ENCODE peak calls at places on chromosome 10, in five cellular contexts. X is CMK; D is mesendoderm; V is CD4-positive, CD25-positive, alpha-beta regulatory T cell; G is NK-92 treated with Interleukin-12 subunit alpha and Interleukin-12 subunit beta, amount 100 ng/mL, for 24 hours. O is an unnamed sample.

GRCh38 chr10:125296598-125296997 is 136.2 kb upstream of the CTBP2 start:
- DNase-seq in D (no peak), G (no peak), V (no peak), X (no peak), O (no peak)

GRCh38 chr10:78281627-78282026 is 248.0 kb downstream of the RPS24 start:
- DNase-seq in V (no peak), D (no peak), G (no peak), X (no peak), O (no peak)

GRCh38 chr10:131244836-131245235 is 66.7 kb downstream of the TCERG1L start:
- DNase-seq in X (no peak), V (no peak), G (no peak), D (no peak), O (no peak)

GRCh38 chr10:33507662-33508425 is 173.4 kb upstream of the NRP1 start:
- DNase-seq in G (no peak), X (no peak), D (no peak), V (no peak), O (no peak)

GRCh38 chr10:132628966-132629900 is 91.6 kb downstream of the INPP5A start:
- DNase-seq in X (no peak), D (no peak), V (no peak), G (no peak), O (no peak)

GRCh38 chr10:25875555-25876165 is 58.4 kb upstream of the MYO3A start:
- DNase-seq in X (peak; percentile 41), D (peak; percentile 87), G (peak; percentile 1), V (peak; percentile 30), O (peak; percentile 12)

GRCh38 chr10:127450644-127451043 is 98.5 kb upstream of the NPS start:
- DNase-seq in D (no peak), X (no peak), G (no peak), V (no peak), O (no peak)

GRCh38 chr10:94115725-94116124 is 122.0 kb downstream of the PLCE1 start:
- DNase-seq in V (no peak), G (no peak), X (no peak), D (peak; percentile 60), O (no peak)

GRCh38 chr10:74880041-74880440 is 53.6 kb downstream of the KAT6B start:
- DNase-seq in X (no peak), D (no peak), G (no peak), V (no peak), O (no peak)

GRCh38 chr10:34080485-34081346 is 734.4 kb downstream of the PARD3 start:
- DNase-seq in X (no peak), D (no peak), V (no peak), G (no peak), O (no peak)

GRCh38 chr10:114172776-114173555 is 1.0 kb downstream of the CCDC186 start:
- DNase-seq in X (no peak), D (no peak), V (no peak), G (no peak), O (no peak)

GRCh38 chr10:16470747-16471146 is 33.9 kb downstream of the PTER start:
- DNase-seq in G (no peak), X (peak; percentile 59), V (no peak), D (no peak), O (peak; percentile 64)

GRCh38 chr10:72409167-72409566 is 54.4 kb upstream of the DNAJB12 start:
- DNase-seq in G (no peak), V (no peak), X (no peak), D (no peak), O (no peak)

GRCh38 chr10:68424454-68425014 is 17.5 kb upstream of the RUFY2 start:
- DNase-seq in D (no peak), G (no peak), V (no peak), X (no peak), O (no peak)

GRCh38 chr10:89369142-89370105 is 8.4 kb upstream of the IFIT1B start:
- DNase-seq in V (peak; percentile 17), X (no peak), G (no peak), D (peak; percentile 53), O (no peak)

GRCh38 chr10:90413196-90413595 is 444.6 kb downstream of the HTR7 start:
- DNase-seq in X (no peak), G (no peak), D (no peak), V (no peak), O (no peak)

GRCh38 chr10:3140280-3140679 is 32.3 kb downstream of the PITRM1 start:
- DNase-seq in X (no peak), V (no peak), G (no peak), D (no peak), O (no peak)

GRCh38 chr10:24255907-24256306 is 47.0 kb downstream of the KIAA1217 start:
- DNase-seq in G (no peak), V (no peak), X (no peak), D (peak; percentile 40), O (no peak)

GRCh38 chr10:22464966-22465627 is 119.8 kb downstream of the SPAG6 start:
- DNase-seq in X (no peak), D (no peak), V (no peak), G (no peak), O (no peak)

GRCh38 chr10:91604936-91605534 is 27.8 kb downstream of the PPP1R3C start:
- DNase-seq in G (no peak), X (no peak), D (no peak), V (no peak), O (no peak)

GRCh38 chr10:52923520-52923919 is 150.9 kb upstream of the MBL2 start:
- DNase-seq in D (peak; percentile 65), X (no peak), V (no peak), G (no peak), O (no peak)

GRCh38 chr10:3433988-3434387 is 261.4 kb upstream of the PITRM1 start:
- DNase-seq in G (no peak), D (no peak), X (no peak), V (no peak), O (no peak)

GRCh38 chr10:44045020-44045419 is 339.9 kb downstream of the CXCL12 start:
- DNase-seq in X (no peak), D (no peak), V (no peak), G (no peak), O (no peak)

GRCh38 chr10:31204090-31204489 is 114.9 kb upstream of the ZEB1 start:
- DNase-seq in V (no peak), G (no peak), D (no peak), X (no peak), O (no peak)

GRCh38 chr10:90579602-90580242 is 278.1 kb downstream of the HTR7 start:
- DNase-seq in G (no peak), X (no peak), D (peak; percentile 82), V (no peak), O (no peak)

GRCh38 chr10:74786126-74786525 is 40.3 kb upstream of the KAT6B start:
- DNase-seq in G (no peak), V (no peak), D (no peak), X (no peak), O (no peak)

GRCh38 chr10:48477181-48477580 is 127.7 kb downstream of the ARHGAP22 start:
- DNase-seq in G (no peak), X (no peak), V (no peak), D (no peak), O (no peak)

GRCh38 chr10:70302292-70302691 is 18.5 kb upstream of the NPFFR1 start:
- DNase-seq in D (no peak), G (no peak), V (no peak), X (no peak), O (no peak)

GRCh38 chr10:69662173-69662685 is 32.2 kb downstream of the FAM241B start:
- DNase-seq in D (no peak), G (no peak), V (no peak), X (no peak), O (no peak)

GRCh38 chr10:58157076-58157766 is 110.5 kb downstream of the IPMK start:
- DNase-seq in G (no peak), X (no peak), V (no peak), D (no peak), O (no peak)

GRCh38 chr10:113294868-113295267 is 258.0 kb upstream of the HABP2 start:
- DNase-seq in D (no peak), V (no peak), G (no peak), X (no peak), O (no peak)

GRCh38 chr10:110226926-110227641 is 19.7 kb downstream of the MXI1 start:
- DNase-seq in G (no peak), D (peak; percentile 59), X (peak; percentile 62), V (peak; percentile 76), O (peak; percentile 42)

GRCh38 chr10:61701055-61701705 is 38.5 kb downstream of the CABCOCO1 start:
- DNase-seq in V (no peak), X (no peak), G (no peak), D (no peak), O (no peak)

GRCh38 chr10:48464871-48465736 is 139.8 kb downstream of the ARHGAP22 start:
- DNase-seq in X (no peak), D (no peak), G (no peak), V (no peak), O (no peak)

GRCh38 chr10:28970231-28970630 is 292.9 kb downstream of the BAMBI start:
- DNase-seq in G (no peak), X (no peak), V (no peak), D (no peak), O (no peak)